ENCODE peak calls at places on chromosomes 4 and X, in seven cellular contexts. L is heart right ventricle, F is transverse colon, V is colonic mucosa, G is prostate gland, Q is uterus, R is kidney. U is an unnamed sample.
A peak's percentile ranks its signal among the peaks of the same experiment; 100 is the strongest.

GRCh38 chrX:153909024-153909979 is 4.8 kb downstream of the AVPR2 start:
- DNase-seq in Q (no peak), R (no peak), V (no peak), G (no peak), F (no peak), L (no peak), U (no peak)

GRCh38 chrX:71543316-71543715 is 10.4 kb downstream of the OGT start:
- DNase-seq in Q (no peak), F (no peak), R (no peak), L (no peak), G (no peak), V (no peak), U (no peak)

GRCh38 chrX:52988985-52989917 is 30.9 kb upstream of the FAM156A start:
- DNase-seq in F (no peak), L (no peak), G (no peak), R (no peak), V (peak; percentile 7), Q (no peak), U (no peak)

GRCh38 chr4:181525641-181526040 is 717.6 kb upstream of the TENM3 start:
- DNase-seq in Q (no peak), L (no peak), R (no peak), V (no peak), F (no peak), G (no peak), U (no peak)

GRCh38 chr4:178165909-178166308 is 723.7 kb upstream of the AGA start:
- DNase-seq in V (no peak), L (no peak), G (no peak), R (no peak), F (no peak), Q (no peak), U (no peak)

GRCh38 chrX:19030805-19031204 is 46.9 kb upstream of the PHKA2 start:
- DNase-seq in F (no peak), R (no peak), L (no peak), Q (no peak), V (no peak), G (no peak), U (no peak)

GRCh38 chr4:168736831-168737230 is 240.0 kb downstream of the PALLD start:
- DNase-seq in G (no peak), F (no peak), R (no peak), L (no peak), V (no peak), Q (no peak), U (no peak)

GRCh38 chr4:180827193-180827592 is 1416.0 kb upstream of the TENM3 start:
- DNase-seq in L (no peak), F (no peak), V (no peak), R (no peak), Q (no peak), G (no peak), U (no peak)

GRCh38 chr4:186266699-186267467 is 894 bp downstream of the F11 start:
- DNase-seq in V (no peak), Q (no peak), L (no peak), R (no peak), G (no peak), F (no peak), U (no peak)

GRCh38 chr4:24792552-24792951 is 2.8 kb upstream of the SOD3 start:
- DNase-seq in G (no peak), L (no peak), V (no peak), F (no peak), R (no peak), Q (no peak), U (no peak)

GRCh38 chr4:73080789-73081188 is 11.3 kb upstream of the COX18 start:
- DNase-seq in V (no peak), L (no peak), R (no peak), F (no peak), G (no peak), Q (no peak), U (no peak)
- H3K36me3 ChIP-seq in V (peaks cover 20% of the 10 kb centered on the region), L (no peaks in the 10 kb centered on the region), R (peaks cover 33% of the 10 kb centered on the region), F (peaks cover 79% of the 10 kb centered on the region), G (no peaks in the 10 kb centered on the region), Q (no peaks in the 10 kb centered on the region), U (peaks cover 95% of the 10 kb centered on the region)

GRCh38 chr4:146795721-146796120 is 149.9 kb downstream of the TTC29 start:
- DNase-seq in V (no peak), Q (no peak), G (no peak), L (no peak), R (no peak), F (no peak), U (no peak)

GRCh38 chr4:146791439-146791838 is 152.7 kb downstream of the POU4F2 start:
- DNase-seq in Q (no peak), V (no peak), L (no peak), F (no peak), R (no peak), G (no peak), U (no peak)

DNA sequence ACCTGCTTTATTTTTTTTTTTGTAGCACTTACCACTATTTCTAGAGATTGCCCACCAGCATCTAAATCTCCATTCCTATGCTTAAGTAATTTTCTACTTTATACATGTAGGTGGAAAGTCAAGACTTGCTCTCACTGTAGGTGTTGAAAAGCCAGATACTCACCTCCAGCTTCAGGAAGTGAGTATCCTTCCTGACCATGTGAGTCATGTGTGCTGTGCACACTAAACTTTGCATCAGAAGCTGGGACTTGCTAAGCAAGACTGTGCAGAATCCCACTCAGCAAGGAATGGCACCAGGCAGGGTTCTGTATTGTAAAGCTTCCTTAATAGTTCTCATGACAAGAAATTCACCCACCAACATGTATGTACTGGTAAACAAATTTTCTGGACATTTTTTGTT is 151.8 kb downstream of the POU4F2 start:
- DNase-seq in G (no peak), F (no peak), R (no peak), L (no peak), Q (no peak), V (no peak), U (no peak)
- TF ChIP-seq CTCF in G (no peak), F (no peak), R (no peak), L (no peak), Q (no peak), V (no peak), U (no peak)

DNA sequence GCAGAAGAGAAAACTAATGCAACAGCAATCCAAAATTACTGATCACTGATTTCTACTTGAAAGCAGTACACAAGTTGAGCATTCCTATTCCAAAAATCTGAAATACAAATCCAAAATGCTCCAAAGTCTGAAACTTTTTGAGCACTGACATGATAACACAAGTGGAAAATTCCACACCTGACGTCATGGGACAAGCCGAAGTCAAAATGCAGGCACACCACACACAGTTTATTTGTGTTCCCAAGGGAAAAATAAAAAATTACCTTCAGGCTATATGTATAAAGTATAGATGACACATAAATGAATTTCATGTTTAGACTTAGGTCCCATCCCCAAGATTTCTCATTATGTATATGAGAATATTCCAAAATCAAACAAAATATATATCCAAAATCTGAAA is 20.7 kb downstream of the ANKRD50 start:
- DNase-seq in R (no peak), F (no peak), Q (no peak), L (no peak), V (no peak), G (no peak), U (no peak)
- H3K36me3 ChIP-seq in R (no peaks in the 10 kb centered on the region), F (no peaks in the 10 kb centered on the region), Q (no peaks in the 10 kb centered on the region), L (no peaks in the 10 kb centered on the region), V (no peaks in the 10 kb centered on the region), G (no peaks in the 10 kb centered on the region), U (peaks cover 83% of the 10 kb centered on the region)

GRCh38 chrX:49165901-49166881 is 3.6 kb downstream of the MAGIX start:
- DNase-seq in V (peak; percentile 86), Q (peak; percentile 76), G (peak; percentile 88), R (peak; percentile 95), L (peak; percentile 83), F (peak; percentile 87), U (peak; percentile 92)
- TF ChIP-seq CTCF in V (no peak), Q (no peak), G (no peak), R (no peak), L (peak; percentile 58), F (peak; percentile 16), U (peak; percentile 36)

GRCh38 chr4:73129319-73129718 is 59.8 kb upstream of the COX18 start:
- DNase-seq in F (no peak), L (no peak), G (no peak), R (no peak), Q (no peak), V (no peak), U (no peak)
- H3K36me3 ChIP-seq in F (peaks cover 54% of the 10 kb centered on the region), L (no peaks in the 10 kb centered on the region), G (no peaks in the 10 kb centered on the region), R (peaks cover 23% of the 10 kb centered on the region), Q (no peaks in the 10 kb centered on the region), V (no peaks in the 10 kb centered on the region), U (peaks cover 80% of the 10 kb centered on the region)

GRCh38 chr4:154722262-154722661 is 21.5 kb upstream of the LRAT start:
- DNase-seq in F (no peak), G (no peak), R (no peak), Q (no peak), L (no peak), V (no peak), U (no peak)

GRCh38 chr4:154719087-154719486 is 24.7 kb upstream of the LRAT start:
- DNase-seq in L (no peak), V (no peak), Q (no peak), R (no peak), G (no peak), F (no peak), U (no peak)

GRCh38 chr4:154720123-154720522 is 23.7 kb upstream of the LRAT start:
- DNase-seq in L (no peak), Q (no peak), G (no peak), R (no peak), V (no peak), F (no peak), U (no peak)

DNA sequence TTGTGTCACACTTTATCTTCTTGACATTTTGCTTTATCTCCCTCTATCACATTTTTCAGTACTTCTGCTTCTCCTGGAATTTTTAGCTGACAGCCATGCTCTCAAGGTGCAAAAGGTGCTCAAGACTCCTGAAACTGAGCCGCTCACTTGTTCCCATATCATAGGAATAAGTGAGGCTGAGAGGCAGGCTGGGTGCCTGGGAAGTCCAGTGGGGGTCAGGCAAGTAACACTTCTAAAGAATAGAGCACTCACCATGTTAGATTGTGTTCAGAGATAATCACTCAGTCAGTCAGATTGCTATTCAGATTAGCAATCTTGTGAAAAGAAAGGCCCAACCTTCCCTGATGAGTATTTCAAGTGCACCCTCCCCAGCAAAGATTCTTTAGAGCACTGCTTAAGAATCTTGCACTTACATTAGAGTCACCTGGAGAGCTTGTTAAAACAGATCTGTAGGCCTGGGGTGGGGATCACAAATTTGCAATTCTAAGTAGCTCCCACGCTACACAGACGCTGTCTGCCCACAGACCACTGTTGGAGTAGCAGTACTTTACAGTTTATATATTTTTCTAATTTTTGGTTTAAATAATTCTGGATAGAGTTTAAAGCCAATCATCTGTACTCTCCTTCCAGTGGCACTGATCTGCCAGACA is 23.1 kb upstream of the LRAT start:
- DNase-seq in F (no peak), R (no peak), Q (no peak), V (no peak), L (no peak), G (no peak), U (no peak)
- TF ChIP-seq CTCF in F (no peak), R (no peak), Q (no peak), V (no peak), L (no peak), G (no peak), U (no peak)